ENCODE peak calls at places on chromosomes 6 and 20, in four cellular contexts. F is esophagus squamous epithelium, R is cardiac muscle cell, T is cardiac fibroblast. Q is an unnamed sample.

GRCh38 chr6:158396136-158396535 is 83.9 kb downstream of the TULP4 start:
- DNase-seq in F (no peak), R (no peak), T (no peak), Q (no peak)

GRCh38 chr6:63802606-63803206 is 167.1 kb downstream of the PHF3 start:
- DNase-seq in F (no peak), R (no peak), T (peak; percentile 56), Q (peak; percentile 65)

GRCh38 chr6:98833101-98834059 is 994 bp upstream of the POU3F2 start:
- DNase-seq in F (no peak), R (peak; percentile 76), T (peak; percentile 23), Q (peak; percentile 26)

GRCh38 chr20:61449916-61450315 is 197.9 kb downstream of the CDH4 start:
- DNase-seq in F (no peak), R (no peak), T (no peak), Q (no peak)

GRCh38 chr20:63594043-63594561 is 20.1 kb upstream of the HELZ2 start:
- DNase-seq in F (no peak), R (no peak), T (no peak), Q (peak; percentile 65)

GRCh38 chr20:14418441-14418840 is 81.0 kb upstream of the FLRT3 start:
- DNase-seq in F (no peak), R (no peak), T (peak; percentile 1), Q (no peak)

GRCh38 chr6:69988458-69989126 is 122.2 kb downstream of the COL19A1 start:
- DNase-seq in F (no peak), R (no peak), T (no peak), Q (no peak)

GRCh38 chr20:19048898-19049889 is 163.2 kb upstream of the SLC24A3 start:
- DNase-seq in F (no peak), R (peak; percentile 55), T (no peak), Q (no peak)

GRCh38 chr6:63543982-63544381 is 28.3 kb upstream of the LOC128125822 start:
- DNase-seq in F (no peak), R (no peak), T (no peak), Q (no peak)

GRCh38 chr6:75751443-75751842 is 2.4 kb downstream of the MYO6 start:
- DNase-seq in F (no peak), R (no peak), T (peak; percentile 15), Q (peak; percentile 39)

GRCh38 chr6:35708585-35708984 is 19.9 kb upstream of the FKBP5 start:
- DNase-seq in F (no peak), R (no peak), T (no peak), Q (no peak)

GRCh38 chr20:59118855-59119254 is 44.8 kb upstream of the ZNF831 start:
- DNase-seq in F (no peak), R (no peak), T (no peak), Q (no peak)

GRCh38 chr6:152094992-152095592 is 287.6 kb downstream of the ESR1 start:
- DNase-seq in F (no peak), R (no peak), T (peak; percentile 97), Q (peak; percentile 98)

GRCh38 chr20:19771031-19771430 is 13.0 kb downstream of the RIN2 start:
- DNase-seq in F (no peak), R (no peak), T (no peak), Q (no peak)

GRCh38 chr6:26315274-26315673 is 49.7 kb upstream of the BTN3A2 start:
- DNase-seq in F (no peak), R (no peak), T (no peak), Q (no peak)

GRCh38 chr6:7446056-7446455 is 56.4 kb downstream of the RIOK1 start:
- DNase-seq in F (no peak), R (no peak), T (no peak), Q (no peak)

GRCh38 chr6:149482542-149483261 is 2.1 kb downstream of the ZC3H12D start:
- DNase-seq in F (no peak), R (no peak), T (no peak), Q (no peak)

GRCh38 chr20:56627122-56628014 is 1.7 kb upstream of the TFAP2C start:
- DNase-seq in F (no peak), R (no peak), T (no peak), Q (no peak)

GRCh38 chr20:62614085-62614960 is 28.0 kb upstream of the SLCO4A1 start:
- DNase-seq in F (no peak), R (no peak), T (no peak), Q (no peak)

GRCh38 chr6:123764717-123765116 is 38.9 kb upstream of the NKAIN2 start:
- DNase-seq in F (no peak), R (no peak), T (no peak), Q (no peak)

GRCh38 chr20:24992420-24993205 is at the start of gene APMAP:
- DNase-seq in F (peak; percentile 77), R (peak; percentile 97), T (peak; percentile 92), Q (peak; percentile 91)

GRCh38 chr20:21074605-21075336 is 31.4 kb downstream of the LINC00237 start:
- DNase-seq in F (no peak), R (no peak), T (no peak), Q (no peak)

GRCh38 chr20:2692036-2692885 is at the start of gene EBF4:
- DNase-seq in F (no peak), R (peak; percentile 73), T (peak; percentile 34), Q (peak; percentile 34)

GRCh38 chr6:34273242-34273805 is 24.5 kb upstream of the SMIM29 start:
- DNase-seq in F (no peak), R (peak; percentile 55), T (peak; percentile 79), Q (peak; percentile 68)

GRCh38 chr6:149888113-149888512 is 9.8 kb downstream of the RAET1E start:
- DNase-seq in F (no peak), R (no peak), T (no peak), Q (no peak)

GRCh38 chr6:108751851-108752732 is 96.1 kb upstream of the ARMC2 start:
- DNase-seq in F (no peak), R (no peak), T (no peak), Q (no peak)

DNA sequence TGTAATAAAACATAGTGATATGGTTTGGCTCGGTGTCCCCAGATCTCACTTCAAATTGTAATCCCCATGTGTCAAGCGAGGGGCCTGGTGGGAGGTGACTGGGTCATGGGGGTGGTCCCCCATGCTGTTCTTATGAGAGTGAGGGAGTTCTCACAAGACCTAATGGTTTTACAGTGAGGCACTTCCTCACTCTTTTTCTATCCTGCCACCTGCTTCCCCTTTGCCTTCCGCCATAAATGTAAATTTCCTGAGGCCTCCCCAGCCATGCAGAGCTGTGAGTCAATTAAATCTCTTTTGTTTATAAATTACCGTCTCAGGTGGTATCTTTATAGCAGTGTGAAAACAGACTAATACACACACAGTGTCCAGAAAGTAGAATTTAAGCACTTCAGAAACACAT is 78.5 kb downstream of the REPS1 start:
- DNase-seq in F (no peak), R (no peak), T (no peak), Q (no peak)
- H3K4me3 ChIP-seq in F (no peak overlapping the region), R (no peak overlapping the region), T (no peak overlapping the region), Q (no peak overlapping the region)

GRCh38 chr20:48238326-48238725 is 453.0 kb upstream of the SULF2 start:
- DNase-seq in F (no peak), R (no peak), T (peak; percentile 30), Q (peak; percentile 11)

GRCh38 chr20:48236001-48236400 is 450.7 kb upstream of the SULF2 start:
- DNase-seq in F (no peak), R (no peak), T (no peak), Q (no peak)

GRCh38 chr20:48238781-48239180 is 453.5 kb upstream of the SULF2 start:
- DNase-seq in F (no peak), R (no peak), T (no peak), Q (no peak)

GRCh38 chr20:48234951-48235350 is 449.7 kb upstream of the SULF2 start:
- DNase-seq in F (no peak), R (no peak), T (no peak), Q (no peak)

GRCh38 chr20:48236485-48237055 is 451.3 kb upstream of the SULF2 start:
- DNase-seq in F (no peak), R (no peak), T (no peak), Q (no peak)
- H3K4me3 ChIP-seq in F (no peak overlapping the region), R (no peak overlapping the region), T (no peak overlapping the region), Q (no peak overlapping the region)

DNA sequence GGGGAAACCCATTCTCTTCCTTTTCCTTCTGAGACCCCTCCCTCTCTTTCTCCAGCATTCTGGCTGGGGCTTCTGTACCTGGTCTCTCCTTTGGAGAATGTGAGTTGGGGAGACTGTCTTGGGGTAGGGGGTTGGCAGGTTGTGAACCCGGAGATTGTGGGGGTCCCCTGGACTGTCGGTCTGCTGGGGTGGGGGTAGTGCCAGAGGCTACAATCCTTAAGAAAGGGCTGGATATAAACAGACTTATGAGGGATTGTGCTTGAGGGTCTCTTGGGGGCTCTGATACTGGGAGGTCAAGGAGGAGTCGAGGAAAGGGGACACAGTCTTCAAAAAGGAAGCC is 2.4 kb downstream of the SPAG4 start:
- DNase-seq in F (no peak), R (no peak), T (no peak), Q (no peak)
- H3K4me3 ChIP-seq in F (no peak overlapping the region), R (peak overlapping the region; percentile 46), T (peak overlapping the region; percentile 82), Q (peak overlapping the region; percentile 61)

GRCh38 chr6:37442416-37443218 is 9.6 kb downstream of the CMTR1 start:
- DNase-seq in F (no peak), R (no peak), T (no peak), Q (no peak)
- H3K4me3 ChIP-seq in F (no peak overlapping the region), R (no peak overlapping the region), T (no peak overlapping the region), Q (no peak overlapping the region)

GRCh38 chr20:4592316-4593148 is 129.2 kb upstream of the PRND start:
- DNase-seq in F (no peak), R (peak; percentile 73), T (peak; percentile 44), Q (peak; percentile 28)
- H3K4me3 ChIP-seq in F (peak overlapping the region; percentile 19), R (no peak overlapping the region), T (peak overlapping the region; percentile 40), Q (peak overlapping the region; percentile 46)

DNA sequence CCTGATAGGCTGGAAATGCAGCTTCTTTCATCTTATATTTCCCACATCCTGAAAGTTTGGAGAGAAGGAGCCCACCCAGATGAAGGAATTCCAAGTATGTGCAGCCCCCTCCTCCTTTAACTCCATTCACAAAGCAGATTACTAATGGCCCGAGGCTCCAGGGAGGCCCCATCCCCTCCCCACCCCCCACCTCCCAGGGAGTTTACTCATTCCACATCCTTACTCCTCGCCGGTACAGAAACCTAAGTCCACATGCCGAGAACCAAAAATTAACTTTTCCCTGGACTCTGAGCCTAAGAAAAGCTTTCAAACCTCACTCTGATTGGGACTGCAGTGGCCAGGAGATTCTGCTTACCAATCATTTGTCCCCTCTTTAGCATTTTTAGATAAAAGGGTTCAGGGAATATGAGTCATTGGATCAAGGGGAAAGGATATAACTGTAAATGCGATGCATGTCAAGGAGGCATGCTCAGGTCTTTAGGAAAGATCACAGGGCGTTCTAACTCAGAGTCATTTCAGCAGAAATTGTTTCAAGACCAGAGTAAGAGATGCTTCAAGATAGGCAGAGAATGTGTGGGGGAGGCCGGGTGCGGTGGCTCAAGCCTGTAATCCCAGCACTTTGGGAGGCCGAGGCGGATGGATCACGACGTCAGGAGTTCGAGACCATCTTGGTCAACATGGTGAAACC is 31.9 kb upstream of the PIM1 start:
- DNase-seq in F (no peak), R (no peak), T (peak; percentile 95), Q (peak; percentile 94)
- H3K4me3 ChIP-seq in F (no peak overlapping the region), R (peak overlapping the region; percentile 0), T (peak overlapping the region; percentile 22), Q (peak overlapping the region; percentile 52)